ENCODE peak calls at places on chromosomes 13 and 19, in ten cellular contexts. Z is mammary epithelial cell, W is cardiac fibroblast, E is mucosa of descending colon, J is foreskin fibroblast, N is tibial artery, P is nephron progenitor cell, F is left lung, G is mesothelial cell of epicardium, A is psoas muscle. Y is an unnamed sample.

GRCh38 chr13:23025848-23026608 is 154.8 kb upstream of the SGCG start:
- DNase-seq in Z (no peak), G (no peak), J (no peak), N (no peak), W (no peak), P (no peak), A (no peak), F (no peak), E (no peak), Y (no peak)

GRCh38 chr13:110119943-110120905 is 186.7 kb downstream of the COL4A1 start:
- DNase-seq in F (no peak), E (no peak), J (no peak), Z (peak), W (no peak), A (no peak), N (no peak), G (no peak), P (no peak), Y (no peak)

GRCh38 chr19:8445488-8446001 is 770 bp downstream of the HNRNPM start:
- DNase-seq in P (peak), G (peak), F (peak), Z (peak), A (peak), W (peak), E (peak), N (peak), J (peak), Y (peak)

GRCh38 chr19:13959962-13960862 is 7.9 kb downstream of the DCAF15 start:
- DNase-seq in A (peak), N (no peak), P (peak), W (no peak), J (no peak), F (peak), Z (no peak), E (no peak), G (no peak), Y (no peak)

GRCh38 chr13:98487016-98487415 is 89.9 kb downstream of the STK24 start:
- DNase-seq in N (no peak), Z (no peak), G (no peak), W (no peak), F (no peak), E (no peak), J (peak), P (no peak), A (no peak), Y (no peak)

GRCh38 chr19:33227242-33227650 is 1.6 kb upstream of the SLC7A10 start:
- DNase-seq in G (no peak), P (no peak), N (no peak), W (peak), J (no peak), F (peak), Z (no peak), E (no peak), A (peak), Y (no peak)

GRCh38 chr13:48410199-48410598 is 2.7 kb downstream of the LPAR6 start:
- DNase-seq in E (no peak), J (no peak), F (no peak), Z (peak), A (no peak), G (no peak), W (no peak), N (no peak), P (no peak), Y (no peak)

GRCh38 chr13:80237646-80238045 is 103.3 kb downstream of the SPRY2 start:
- DNase-seq in P (no peak), F (no peak), G (no peak), Z (no peak), A (no peak), W (no peak), E (no peak), N (no peak), J (peak), Y (no peak)

GRCh38 chr19:32676186-32676894 is 692 bp downstream of the RGS9BP start:
- DNase-seq in W (no peak), Z (peak), P (peak), F (peak), J (no peak), A (peak), G (no peak), E (peak), N (no peak), Y (no peak)

GRCh38 chr19:52190679-52191293 is 934 bp downstream of the PPP2R1A start:
- DNase-seq in F (no peak), E (peak), N (peak), Z (peak), A (peak), P (peak), W (peak), G (no peak), J (peak), Y (no peak)

GRCh38 chr13:27470042-27470830 is 19.9 kb upstream of the MTIF3 start:
- DNase-seq in J (no peak), F (no peak), Z (no peak), A (no peak), P (no peak), G (no peak), W (no peak), E (no peak), N (no peak), Y (no peak)

GRCh38 chr19:5897189-5897969 is 6.2 kb downstream of the NDUFA11 start:
- DNase-seq in W (no peak), J (no peak), F (peak), A (no peak), N (no peak), P (no peak), Z (no peak), E (no peak), G (no peak), Y (no peak)

GRCh38 chr13:75789451-75790197 is 153.5 kb downstream of the LMO7 start:
- DNase-seq in A (no peak), W (peak), F (no peak), Z (no peak), J (no peak), G (no peak), N (no peak), E (no peak), P (no peak), Y (no peak)

GRCh38 chr19:11984986-11985385 is 20.1 kb downstream of the ZNF763 start:
- DNase-seq in F (no peak), Z (no peak), J (no peak), A (no peak), P (no peak), E (no peak), N (no peak), W (no peak), G (no peak), Y (no peak)
- TF ChIP-seq CTCF in F (no peak), Z (no peak), J (no peak), A (no peak), P (no peak), E (no peak), N (no peak), W (peak), G (no peak), Y (peak)

DNA sequence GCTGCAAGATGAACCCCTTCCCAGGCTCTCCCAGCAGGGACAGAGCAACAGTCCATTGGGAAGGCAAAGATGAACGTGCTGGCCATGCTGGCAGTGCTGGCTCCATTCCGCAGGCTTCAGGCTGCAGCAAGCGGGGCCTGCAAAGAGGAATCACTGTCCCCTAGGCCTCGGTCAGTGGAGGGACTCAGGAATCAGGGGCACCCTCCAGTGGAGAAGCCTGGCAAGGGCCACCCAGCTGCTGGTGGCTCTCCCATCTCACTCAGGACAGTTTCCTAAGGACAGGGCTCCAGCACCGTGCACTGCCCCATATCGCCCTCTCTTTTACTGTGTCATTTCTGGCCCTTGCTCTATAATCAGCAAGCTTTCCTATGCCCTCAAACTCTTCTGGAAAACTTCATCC is 498.6 kb downstream of the EFNB2 start:
- DNase-seq in J (no peak), W (no peak), G (no peak), E (peak), P (no peak), A (no peak), F (no peak), N (no peak), Z (no peak), Y (no peak)
- TF ChIP-seq CTCF in J (no peak), W (no peak), G (no peak), E (no peak), P (no peak), A (no peak), F (no peak), N (no peak), Z (peak), Y (no peak)

GRCh38 chr19:15251749-15252397 is 19.6 kb upstream of the EPHX3 start:
- DNase-seq in G (peak), Z (peak), E (peak), P (peak), N (peak), A (peak), J (peak), F (no peak), W (peak), Y (no peak)
- TF ChIP-seq CTCF in G (peak), Z (peak), E (no peak), P (peak), N (peak), A (peak), J (peak), F (no peak), W (peak), Y (no peak)

GRCh38 chr13:86085890-86086289 is 286.7 kb upstream of the SLITRK6 start:
- DNase-seq in W (no peak), P (no peak), J (no peak), A (no peak), N (no peak), E (no peak), Z (no peak), G (no peak), F (no peak), Y (no peak)
- TF ChIP-seq CTCF in W (no peak), P (no peak), J (no peak), A (no peak), N (no peak), E (no peak), Z (peak), G (no peak), F (no peak), Y (no peak)

GRCh38 chr19:42134671-42135070 is 2.4 kb upstream of the POU2F2 start:
- DNase-seq in E (no peak), A (no peak), F (no peak), N (no peak), J (no peak), Z (no peak), W (no peak), G (no peak), P (no peak), Y (no peak)

GRCh38 chr19:42135836-42136235 is 3.6 kb upstream of the POU2F2 start:
- DNase-seq in Z (no peak), E (no peak), P (no peak), G (no peak), F (no peak), A (no peak), N (no peak), W (no peak), J (no peak), Y (no peak)

GRCh38 chr19:42143341-42144234 is 11.3 kb upstream of the POU2F2 start:
- DNase-seq in N (no peak), W (peak), G (no peak), A (no peak), P (peak), Z (peak), J (no peak), F (no peak), E (no peak), Y (no peak)

GRCh38 chr19:42140125-42140754 is 8.0 kb upstream of the POU2F2 start:
- DNase-seq in E (peak), N (no peak), J (peak), W (peak), Z (peak), G (peak), P (peak), A (peak), F (no peak), Y (peak)
- TF ChIP-seq CTCF in E (no peak), N (no peak), J (no peak), W (peak), Z (no peak), G (no peak), P (no peak), A (no peak), F (no peak), Y (no peak)

GRCh38 chr13:40770609-40770933 is 419 bp downstream of the MRPS31 start:
- DNase-seq in A (no peak), P (no peak), Z (no peak), W (no peak), N (no peak), F (no peak), E (no peak), G (no peak), J (no peak), Y (no peak)
- TF ChIP-seq CTCF in A (no peak), P (no peak), Z (no peak), W (no peak), N (no peak), F (no peak), E (no peak), G (no peak), J (no peak), Y (no peak)

GRCh38 chr13:65613004-65613403 is 1617.1 kb downstream of the PCDH9 start:
- DNase-seq in A (no peak), P (no peak), E (no peak), W (no peak), Z (no peak), J (no peak), G (no peak), F (no peak), N (no peak), Y (no peak)
- TF ChIP-seq CTCF in A (no peak), P (peak), E (no peak), W (peak), Z (peak), J (peak), G (no peak), F (no peak), N (no peak), Y (no peak)

GRCh38 chr13:36516225-36516624 is 83.9 kb downstream of the CCNA1 start:
- DNase-seq in N (no peak), E (no peak), F (no peak), G (no peak), W (no peak), J (no peak), Z (no peak), P (no peak), A (no peak), Y (no peak)
- TF ChIP-seq CTCF in N (no peak), E (no peak), F (no peak), G (no peak), W (no peak), J (no peak), Z (no peak), P (no peak), A (no peak), Y (no peak)

GRCh38 chr19:3804429-3804828 is 18.2 kb upstream of the MATK start:
- DNase-seq in E (no peak), J (no peak), Z (no peak), A (no peak), P (no peak), F (peak), G (no peak), W (no peak), N (no peak), Y (no peak)

GRCh38 chr19:3803114-3803888 is 17.1 kb upstream of the MATK start:
- DNase-seq in A (no peak), Z (no peak), E (no peak), G (no peak), W (no peak), N (no peak), F (peak), P (no peak), J (no peak), Y (no peak)

GRCh38 chr19:3798137-3798536 is 12.0 kb upstream of the MATK start:
- DNase-seq in W (no peak), E (no peak), G (no peak), F (no peak), J (no peak), A (no peak), Z (no peak), N (no peak), P (no peak), Y (no peak)

GRCh38 chr19:3803986-3804385 is 17.8 kb upstream of the MATK start:
- DNase-seq in W (no peak), J (no peak), A (no peak), G (no peak), P (no peak), F (no peak), Z (no peak), E (no peak), N (no peak), Y (no peak)

GRCh38 chr19:3801412-3802096 is 15.4 kb upstream of the MATK start:
- DNase-seq in J (no peak), A (no peak), G (no peak), E (peak), Z (peak), N (no peak), W (peak), P (peak), F (peak), Y (no peak)
- TF ChIP-seq CTCF in J (peak), A (no peak), G (peak), E (no peak), Z (peak), N (no peak), W (peak), P (no peak), F (no peak), Y (no peak)

DNA sequence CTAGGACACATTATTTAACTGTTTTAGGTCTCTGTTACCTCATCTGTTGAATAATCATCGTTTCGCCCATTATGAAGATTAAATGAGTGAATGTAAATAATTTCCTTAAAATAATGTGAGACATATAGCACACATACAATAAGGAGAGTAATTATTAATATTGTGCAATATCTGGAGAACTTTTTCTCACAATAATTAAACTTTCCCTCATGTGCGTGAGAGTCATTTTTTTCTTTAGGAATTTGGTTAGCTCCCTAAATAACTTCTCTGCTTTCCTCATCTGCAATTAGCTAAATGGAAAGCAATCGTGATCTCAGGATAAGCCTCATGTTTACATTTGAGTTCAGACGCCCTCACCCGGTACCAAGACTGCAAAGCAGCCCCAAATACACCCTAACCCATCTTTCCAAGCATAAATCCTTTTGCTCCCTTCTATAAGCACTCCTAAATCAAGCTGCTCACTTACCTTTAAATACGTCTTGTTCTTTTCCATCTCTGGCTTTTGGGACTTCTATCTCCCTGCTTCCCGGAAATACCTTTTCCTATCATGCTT is 78.8 kb downstream of the MZT1 start:
- DNase-seq in F (no peak), Z (no peak), J (no peak), G (no peak), P (no peak), N (no peak), A (no peak), W (no peak), E (no peak), Y (no peak)
- TF ChIP-seq CTCF in F (no peak), Z (peak), J (peak), G (no peak), P (no peak), N (no peak), A (no peak), W (no peak), E (no peak), Y (no peak)

Y was measured in CD14-positive monocyte.